ENCODE peak calls at places on chromosome 10, in six cellular contexts. One of them, this sample, is unnamed.

GRCh38 chr10:73908853-73909611 is 1.9 kb upstream of the PLAU start:
- DNase-seq in aorta: peak; percentile 73
- DNase-seq in COR-L47: no peak
- DNase-seq in HCEC 1CT: peak; percentile 95
- DNase-seq in Daoy: peak; percentile 97
- DNase-seq in T1000: peak; percentile 84
- DNase-seq in this sample: no peak

GRCh38 chr10:99854860-99855259 is 72.4 kb downstream of the ABCC2 start:
- DNase-seq in aorta: no peak
- DNase-seq in COR-L47: no peak
- DNase-seq in HCEC 1CT: peak; percentile 81
- DNase-seq in Daoy: peak; percentile 48
- DNase-seq in T1000: no peak
- DNase-seq in this sample: no peak

GRCh38 chr10:132856869-132857524 is 71.0 kb upstream of the NKX6-2 start:
- DNase-seq in aorta: peak; percentile 17
- DNase-seq in COR-L47: no peak
- DNase-seq in HCEC 1CT: no peak
- DNase-seq in Daoy: no peak
- DNase-seq in T1000: no peak
- DNase-seq in this sample: no peak

GRCh38 chr10:121655254-121656142 is 57.3 kb upstream of the FGFR2 start:
- DNase-seq in aorta: no peak
- DNase-seq in COR-L47: peak; percentile 13
- DNase-seq in HCEC 1CT: no peak
- DNase-seq in Daoy: no peak
- DNase-seq in T1000: no peak
- DNase-seq in this sample: peak; percentile 82

GRCh38 chr10:98577168-98577567 is 130.4 kb upstream of the HPS1 start:
- DNase-seq in aorta: no peak
- DNase-seq in COR-L47: no peak
- DNase-seq in HCEC 1CT: no peak
- DNase-seq in Daoy: no peak
- DNase-seq in T1000: no peak
- DNase-seq in this sample: no peak

GRCh38 chr10:103806376-103807320 is 48.7 kb downstream of the SH3PXD2A start:
- DNase-seq in aorta: no peak
- DNase-seq in COR-L47: no peak
- DNase-seq in HCEC 1CT: no peak
- DNase-seq in Daoy: no peak
- DNase-seq in T1000: no peak
- DNase-seq in this sample: no peak

GRCh38 chr10:55793024-55793423 is 568.0 kb downstream of the ZWINT start:
- DNase-seq in aorta: no peak
- DNase-seq in COR-L47: no peak
- DNase-seq in HCEC 1CT: no peak
- DNase-seq in Daoy: no peak
- DNase-seq in T1000: no peak
- DNase-seq in this sample: no peak

GRCh38 chr10:103983367-103983911 is 16.5 kb downstream of the SLK start:
- DNase-seq in aorta: no peak
- DNase-seq in COR-L47: no peak
- DNase-seq in HCEC 1CT: no peak
- DNase-seq in Daoy: no peak
- DNase-seq in T1000: no peak
- DNase-seq in this sample: no peak

GRCh38 chr10:3906511-3907111 is 121.6 kb upstream of the KLF6 start:
- DNase-seq in aorta: no peak
- DNase-seq in COR-L47: no peak
- DNase-seq in HCEC 1CT: peak; percentile 77
- DNase-seq in Daoy: no peak
- DNase-seq in T1000: peak; percentile 68
- DNase-seq in this sample: no peak

GRCh38 chr10:17768957-17769356 is 17.0 kb downstream of the TMEM236 start:
- DNase-seq in aorta: no peak
- DNase-seq in COR-L47: no peak
- DNase-seq in HCEC 1CT: no peak
- DNase-seq in Daoy: no peak
- DNase-seq in T1000: no peak
- DNase-seq in this sample: no peak

GRCh38 chr10:119288574-119289001 is 81.2 kb downstream of the GRK5 start:
- DNase-seq in aorta: no peak
- DNase-seq in COR-L47: no peak
- DNase-seq in HCEC 1CT: no peak
- DNase-seq in Daoy: no peak
- DNase-seq in T1000: no peak
- DNase-seq in this sample: no peak

GRCh38 chr10:109920011-109920410 is 3.3 kb downstream of the XPNPEP1 start:
- DNase-seq in aorta: no peak
- DNase-seq in COR-L47: no peak
- DNase-seq in HCEC 1CT: no peak
- DNase-seq in Daoy: no peak
- DNase-seq in T1000: no peak
- DNase-seq in this sample: no peak

GRCh38 chr10:82737556-82737955 is 862.6 kb downstream of the NRG3 start:
- DNase-seq in aorta: no peak
- DNase-seq in COR-L47: no peak
- DNase-seq in HCEC 1CT: no peak
- DNase-seq in Daoy: no peak
- DNase-seq in T1000: no peak
- DNase-seq in this sample: no peak

GRCh38 chr10:11594589-11595394 is 16.7 kb downstream of the USP6NL start:
- DNase-seq in aorta: no peak
- DNase-seq in COR-L47: no peak
- DNase-seq in HCEC 1CT: no peak
- DNase-seq in Daoy: no peak
- DNase-seq in T1000: no peak
- DNase-seq in this sample: no peak

GRCh38 chr10:33126742-33127141 is 168.7 kb upstream of the ITGB1 start:
- DNase-seq in aorta: no peak
- DNase-seq in COR-L47: no peak
- DNase-seq in HCEC 1CT: no peak
- DNase-seq in Daoy: no peak
- DNase-seq in T1000: no peak
- DNase-seq in this sample: no peak

GRCh38 chr10:28326516-28327493 is 23.9 kb upstream of the MPP7 start:
- DNase-seq in aorta: peak; percentile 58
- DNase-seq in COR-L47: no peak
- DNase-seq in HCEC 1CT: peak; percentile 59
- DNase-seq in Daoy: no peak
- DNase-seq in T1000: no peak
- DNase-seq in this sample: no peak

GRCh38 chr10:86178401-86179142 is 188.0 kb downstream of the GRID1 start:
- DNase-seq in aorta: no peak
- DNase-seq in COR-L47: no peak
- DNase-seq in HCEC 1CT: no peak
- DNase-seq in Daoy: peak; percentile 6
- DNase-seq in T1000: no peak
- DNase-seq in this sample: peak; percentile 38

GRCh38 chr10:124243702-124244121 is 150.3 kb upstream of the CHST15 start:
- DNase-seq in aorta: no peak
- DNase-seq in COR-L47: no peak
- DNase-seq in HCEC 1CT: no peak
- DNase-seq in Daoy: no peak
- DNase-seq in T1000: no peak
- DNase-seq in this sample: no peak

GRCh38 chr10:101986277-101986971 is 69.5 kb downstream of the ARMH3 start:
- DNase-seq in aorta: peak; percentile 59
- DNase-seq in COR-L47: peak; percentile 11
- DNase-seq in HCEC 1CT: no peak
- DNase-seq in Daoy: peak; percentile 4
- DNase-seq in T1000: no peak
- DNase-seq in this sample: peak; percentile 34

GRCh38 chr10:17872191-17873091 is 63.3 kb downstream of the MRC1 start:
- DNase-seq in aorta: no peak
- DNase-seq in COR-L47: no peak
- DNase-seq in HCEC 1CT: peak; percentile 15
- DNase-seq in Daoy: no peak
- DNase-seq in T1000: no peak
- DNase-seq in this sample: no peak